ENCODE peak calls at places on chromosomes 12 and 14, in five cellular contexts. K, V, G, I and D are unnamed samples. For H3K4me1, the result is how much of the 10 kb centered on the place peaks cover.

GRCh38 chr12:104720346-104721064 is 237.6 kb downstream of the SLC41A2 start:
- DNase-seq in K (peak), V (no peak), I (no peak), G (no peak), D (no peak)

GRCh38 chr12:52121848-52122838 is 42.6 kb downstream of the SMIM41 start:
- DNase-seq in K (peak), V (peak), G (peak), I (peak), D (peak)

GRCh38 chr14:73173092-73173735 is 36.9 kb downstream of the PSEN1 start:
- DNase-seq in G (peak), I (peak), K (peak), V (peak), D (peak)

GRCh38 chr14:76957224-76957881 is 71.2 kb downstream of the IRF2BPL start:
- DNase-seq in V (no peak), K (peak), G (no peak), I (no peak), D (no peak)

GRCh38 chr14:55386037-55386798 is 25.4 kb downstream of the ATG14 start:
- DNase-seq in V (no peak), I (peak), K (no peak), G (no peak), D (no peak)

GRCh38 chr14:91330111-91330696 is 85.7 kb upstream of the GPR68 start:
- DNase-seq in V (no peak), G (no peak), K (no peak), I (no peak), D (no peak)

GRCh38 chr12:64735447-64735846 is 23.8 kb downstream of the GNS start:
- DNase-seq in V (no peak), G (no peak), I (no peak), K (peak), D (no peak)

GRCh38 chr12:123942277-123942653 is 30.4 kb downstream of the CCDC92 start:
- DNase-seq in I (no peak), K (peak), G (peak), V (no peak), D (no peak)

GRCh38 chr12:118125743-118126118 is 10.2 kb upstream of the PEBP1 start:
- DNase-seq in K (no peak), I (no peak), G (no peak), V (no peak), D (no peak)

GRCh38 chr14:64614992-64615391 is 65.2 kb downstream of the PPP1R36 start:
- DNase-seq in V (no peak), G (peak), I (no peak), K (no peak), D (no peak)

GRCh38 chr12:40691913-40692616 is at the start of gene CNTN1:
- DNase-seq in G (no peak), K (peak), V (no peak), I (peak), D (peak)

GRCh38 chr12:26938660-26939185 is 453 bp downstream of the FGFR1OP2 start:
- DNase-seq in G (peak), I (no peak), V (peak), K (peak), D (peak)

GRCh38 chr14:75292886-75293285 is 14.3 kb downstream of the FOS start:
- DNase-seq in K (no peak), G (no peak), V (no peak), I (no peak), D (no peak)

GRCh38 chr12:132541200-132541599 is 51.2 kb downstream of the FBRSL1 start:
- DNase-seq in G (no peak), I (no peak), V (no peak), K (no peak), D (no peak)

GRCh38 chr12:55676707-55677106 is 31.0 kb downstream of the ITGA7 start:
- DNase-seq in I (no peak), K (no peak), G (no peak), V (no peak), D (no peak)

GRCh38 chr12:53298154-53298553 is 1.3 kb upstream of the MYG1 start:
- DNase-seq in G (peak), K (peak), I (no peak), V (no peak), D (no peak)
- TF ChIP-seq EZH2phosphoT487 in G (no peak), K (no peak), I (no peak), V (no peak), D (no peak)

GRCh38 chr12:53133722-53134121 is 30.4 kb downstream of the SOAT2 start:
- DNase-seq in V (no peak), G (no peak), I (no peak), K (no peak), D (no peak)
- H3K4me1 ChIP-seq in V (under half), G (under half), I (under half), K (under half), D (under half)

GRCh38 chr14:61255968-61256367 is 25.2 kb downstream of the TMEM30B start:
- DNase-seq in I (no peak), V (no peak), G (no peak), K (no peak), D (no peak)

GRCh38 chr14:61256826-61257468 is 24.2 kb downstream of the TMEM30B start:
- DNase-seq in G (no peak), I (no peak), V (no peak), K (no peak), D (no peak)

GRCh38 chr14:61252354-61253063 is 28.6 kb downstream of the TMEM30B start:
- DNase-seq in V (peak), K (peak), G (peak), I (peak), D (peak)

GRCh38 chr14:61253064-61253753 is 27.9 kb downstream of the TMEM30B start:
- DNase-seq in V (peak), K (no peak), G (peak), I (no peak), D (no peak)

DNA sequence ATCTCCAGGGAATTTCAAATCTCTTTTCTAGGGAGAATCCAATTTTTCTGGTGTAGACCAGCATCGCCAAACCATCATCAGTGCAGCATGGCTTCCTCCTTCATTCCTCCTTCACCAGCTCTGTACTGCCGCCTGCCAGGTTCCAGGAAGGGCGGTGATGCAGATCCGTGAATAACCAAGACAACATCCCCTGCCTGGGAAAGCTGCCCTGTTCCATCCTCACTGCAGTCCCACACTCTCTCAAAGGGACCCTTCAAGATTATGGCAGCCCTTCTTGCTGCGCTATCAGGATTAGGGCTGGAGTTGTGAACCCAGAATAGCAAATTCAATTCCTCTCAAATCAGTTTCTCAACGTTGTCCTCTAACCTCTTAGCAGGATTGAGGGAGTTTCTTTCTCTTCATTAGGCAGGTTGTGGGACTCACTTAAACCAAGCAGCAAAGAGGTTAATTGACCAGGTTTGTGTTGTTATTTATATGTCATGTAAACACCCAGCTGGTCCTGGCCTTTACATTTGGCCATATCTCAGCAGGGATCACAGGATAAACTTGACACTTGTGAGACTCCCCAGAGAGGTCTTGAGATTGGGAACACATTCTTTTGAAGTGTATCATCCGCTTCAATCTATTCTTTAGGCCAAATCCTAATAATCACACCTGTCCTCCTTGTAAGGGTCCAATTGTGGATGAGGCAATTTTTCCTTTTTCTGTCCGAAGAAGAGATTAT is 26.2 kb downstream of the TMEM30B start:
- DNase-seq in G (no peak), K (no peak), I (peak), V (no peak), D (peak)
- TF ChIP-seq EZH2phosphoT487 in G (no peak), K (no peak), I (no peak), V (no peak), D (no peak)

DNA sequence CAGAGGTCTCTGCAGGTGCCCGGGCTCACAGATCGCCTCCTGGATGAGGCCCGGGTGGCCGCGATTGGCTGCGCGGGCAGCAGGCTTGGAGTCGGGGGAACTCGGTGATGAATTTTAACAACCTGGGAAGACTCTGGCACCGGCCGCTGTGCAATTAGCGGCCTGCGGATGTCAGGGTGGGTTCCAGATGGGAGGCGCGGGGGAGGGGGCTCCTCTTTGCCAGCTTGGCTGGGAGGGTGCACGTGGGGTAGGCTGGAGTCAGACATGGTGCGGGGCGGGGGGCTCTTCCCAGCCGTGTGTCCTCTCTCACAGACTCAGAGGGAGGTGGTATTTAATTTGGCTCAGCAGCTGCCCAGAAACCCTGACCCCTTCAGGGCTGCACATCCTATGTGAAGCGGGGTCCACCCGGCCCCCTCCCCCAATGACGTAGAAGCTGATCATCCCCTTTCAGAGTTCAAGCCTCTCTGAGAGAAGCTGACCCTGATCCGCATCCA is 81.4 kb downstream of the KIF26A start:
- DNase-seq in I (no peak), V (no peak), K (no peak), G (no peak), D (peak)
- H3K4me1 ChIP-seq in I (under half), V (under half), K (under half), G (under half), D (under half)

GRCh38 chr12:121033625-121034349 is 5.3 kb downstream of the OASL start:
- DNase-seq in I (no peak), K (peak), V (no peak), G (peak), D (no peak)

GRCh38 chr12:121034906-121035305 is 4.1 kb downstream of the OASL start:
- DNase-seq in G (no peak), V (no peak), K (no peak), I (no peak), D (no peak)

GRCh38 chr12:121043067-121043466 is 4.0 kb upstream of the OASL start:
- DNase-seq in G (no peak), V (no peak), K (no peak), I (no peak), D (no peak)

GRCh38 chr12:121036810-121037326 is 2.2 kb downstream of the OASL start:
- DNase-seq in G (peak), I (no peak), K (peak), V (no peak), D (no peak)

GRCh38 chr12:121038861-121039654 is at the start of gene OASL:
- DNase-seq in K (peak), V (no peak), I (no peak), G (peak), D (no peak)
- TF ChIP-seq EZH2phosphoT487 in K (no peak), V (no peak), I (no peak), G (no peak), D (no peak)

DNA sequence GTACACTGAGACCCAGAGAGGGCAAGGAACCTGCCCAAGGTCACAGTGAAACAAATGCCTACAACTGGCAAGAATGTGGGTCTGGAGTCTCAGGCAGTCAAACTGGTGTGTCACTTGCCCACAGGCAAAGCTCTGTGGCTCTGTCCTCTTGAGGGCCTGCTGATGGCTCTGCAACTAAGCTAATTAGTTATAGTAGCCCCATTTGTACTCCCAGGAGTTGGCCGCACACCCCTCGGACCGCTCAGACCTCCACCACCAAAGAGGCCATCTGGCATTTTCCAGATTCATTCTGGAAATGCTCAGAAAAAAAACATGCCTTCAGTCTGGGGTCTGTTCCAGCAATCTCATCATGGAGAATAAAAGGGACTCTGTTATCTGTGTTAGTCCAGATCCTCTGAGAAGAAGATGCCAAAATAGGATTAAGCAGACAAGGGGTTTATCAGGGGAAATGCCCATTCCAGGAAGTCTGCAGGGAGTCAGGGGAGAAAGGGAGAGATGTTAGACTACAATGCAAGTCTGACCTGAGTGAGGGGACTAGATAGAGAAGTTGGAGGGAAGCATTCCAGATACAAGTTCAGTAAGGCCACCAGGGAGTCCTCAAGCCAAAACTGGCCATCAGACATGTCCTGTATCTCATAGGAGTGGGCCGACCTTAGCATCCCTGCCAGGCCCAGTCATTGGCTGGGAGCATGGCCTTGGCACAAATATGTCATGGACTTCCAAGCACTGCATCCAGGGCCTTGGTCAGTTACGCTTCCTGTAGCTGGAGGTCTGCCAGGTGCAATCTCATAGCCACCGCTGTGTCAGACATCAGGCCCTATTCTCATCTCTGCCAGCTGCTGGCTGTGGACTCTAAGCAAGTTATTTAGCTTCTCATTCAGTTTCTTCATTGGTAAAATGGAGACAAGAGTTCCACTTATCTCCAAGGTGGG is 15.4 kb upstream of the OAS1 start:
- DNase-seq in K (no peak), V (no peak), G (no peak), I (no peak), D (no peak)
- H3K4me1 ChIP-seq in K (under half), V (under half), G (under half), I (under half), D (under half)

GRCh38 chr12:24902521-24903304 is 46.2 kb downstream of the BCAT1 start:
- DNase-seq in V (no peak), I (peak), G (no peak), K (peak), D (peak)

GRCh38 chr12:24899503-24900098 is 49.3 kb downstream of the BCAT1 start:
- DNase-seq in G (no peak), I (no peak), V (no peak), K (no peak), D (no peak)

GRCh38 chr12:24903305-24904088 is 45.4 kb downstream of the BCAT1 start:
- DNase-seq in G (no peak), K (peak), I (peak), V (no peak), D (no peak)

GRCh38 chr12:24904871-24905270 is 44.0 kb downstream of the BCAT1 start:
- DNase-seq in K (no peak), G (no peak), V (no peak), I (peak), D (peak)

DNA sequence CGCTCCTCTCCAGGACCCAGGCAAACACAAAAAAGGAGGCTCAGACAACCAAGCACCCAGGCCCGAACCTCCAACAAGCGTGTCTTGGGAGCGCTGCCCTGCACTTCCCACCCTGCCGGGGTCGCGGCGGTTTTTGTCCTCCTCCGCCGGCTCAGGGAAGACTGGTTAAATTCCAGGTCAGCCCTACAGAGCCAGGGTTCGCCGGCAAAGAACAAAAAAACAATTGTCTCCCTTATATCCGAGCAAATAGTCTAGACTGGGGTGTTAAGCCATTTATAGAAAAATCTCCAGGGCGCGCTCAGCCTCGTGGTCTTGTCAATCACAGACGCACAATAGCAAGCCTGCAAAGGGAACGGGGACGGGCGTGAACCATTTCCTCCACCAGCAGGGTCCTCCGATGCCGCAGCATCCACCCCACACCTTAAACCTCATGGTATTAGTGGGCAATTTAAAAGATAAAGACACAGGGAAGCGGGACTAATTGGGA is 46.9 kb downstream of the BCAT1 start:
- DNase-seq in I (peak), V (no peak), K (no peak), G (no peak), D (peak)
- TF ChIP-seq EZH2phosphoT487 in I (no peak), V (no peak), K (no peak), G (no peak), D (no peak)